ENCODE peak calls at places on chromosomes 3 and 15, in six cellular contexts. K, C, Q, S, A and O are unnamed samples.

GRCh38 chr3:18808423-18808822 is 339.9 kb upstream of the KCNH8 start:
- DNase-seq in K (no peak), C (no peak), Q (no peak), S (no peak), A (no peak), O (no peak)

GRCh38 chr3:13543251-13543650 is 5.7 kb upstream of the FBLN2 start:
- DNase-seq in K (no peak), C (no peak), Q (no peak), S (no peak), A (no peak), O (no peak)

GRCh38 chr3:194983620-194984019 is 287.3 kb downstream of the XXYLT1 start:
- DNase-seq in K (no peak), C (no peak), Q (no peak), S (no peak), A (no peak), O (no peak)

GRCh38 chr3:5098346-5098745 is 23.7 kb upstream of the ARL8B start:
- DNase-seq in K (no peak), C (no peak), Q (no peak), S (no peak), A (no peak), O (no peak)

GRCh38 chr15:97023131-97023844 is 692.8 kb downstream of the NR2F2 start:
- DNase-seq in K (no peak), C (peak), Q (no peak), S (no peak), A (no peak), O (no peak)

GRCh38 chr15:80878867-80879250 is 99.7 kb downstream of the CEMIP start:
- DNase-seq in K (no peak), C (no peak), Q (no peak), S (no peak), A (no peak), O (no peak)

GRCh38 chr3:117756580-117756979 is 1047.0 kb downstream of the TUSC7 start:
- DNase-seq in K (no peak), C (no peak), Q (no peak), S (no peak), A (peak), O (no peak)

GRCh38 chr15:38853608-38854007 is 289.0 kb upstream of the RASGRP1 start:
- DNase-seq in K (no peak), C (no peak), Q (no peak), S (no peak), A (no peak), O (peak)

GRCh38 chr3:45029661-45030060 is 3.6 kb downstream of the CLEC3B start:
- DNase-seq in K (no peak), C (no peak), Q (no peak), S (no peak), A (no peak), O (no peak)

GRCh38 chr3:127289646-127290575 is 2.1 kb upstream of the PRR20G start:
- DNase-seq in K (no peak), C (no peak), Q (no peak), S (no peak), A (no peak), O (no peak)

GRCh38 chr3:39937315-39937714 is 127.9 kb downstream of the MYRIP start:
- DNase-seq in K (no peak), C (no peak), Q (peak), S (no peak), A (no peak), O (no peak)

GRCh38 chr3:44509393-44509921 is 32.0 kb upstream of the ZNF445 start:
- DNase-seq in K (no peak), C (peak), Q (no peak), S (peak), A (peak), O (no peak)

GRCh38 chr3:14156201-14156600 is 22.2 kb downstream of the XPC start:
- DNase-seq in K (no peak), C (no peak), Q (no peak), S (no peak), A (no peak), O (no peak)

GRCh38 chr3:172085557-172085895 is 46.1 kb downstream of the FNDC3B start:
- DNase-seq in K (no peak), C (no peak), Q (no peak), S (no peak), A (no peak), O (no peak)

GRCh38 chr3:107461721-107462120 is 61.0 kb upstream of the BBX start:
- DNase-seq in K (no peak), C (no peak), Q (no peak), S (no peak), A (no peak), O (no peak)

GRCh38 chr3:80733522-80734176 is 965.9 kb upstream of the ROBO1 start:
- DNase-seq in K (no peak), C (no peak), Q (peak), S (peak), A (no peak), O (no peak)

GRCh38 chr3:4664412-4664811 is 171.3 kb downstream of the ITPR1 start:
- DNase-seq in K (no peak), C (no peak), Q (no peak), S (no peak), A (no peak), O (no peak)

GRCh38 chr15:59687831-59688230 is 1.3 kb downstream of the BNIP2 start:
- DNase-seq in K (peak), C (peak), Q (peak), S (no peak), A (peak), O (no peak)

GRCh38 chr15:42996871-42997270 is 76.3 kb upstream of the TTBK2 start:
- DNase-seq in K (no peak), C (no peak), Q (no peak), S (no peak), A (no peak), O (no peak)

GRCh38 chr3:36792342-36792741 is 28.0 kb upstream of the DCLK3 start:
- DNase-seq in K (no peak), C (no peak), Q (peak), S (peak), A (peak), O (peak)

GRCh38 chr3:171226794-171227193 is 200.3 kb upstream of the SLC2A2 start:
- DNase-seq in K (no peak), C (no peak), Q (peak), S (no peak), A (no peak), O (no peak)

GRCh38 chr3:136250862-136251460 is 821 bp downstream of the PCCB start:
- DNase-seq in K (peak), C (peak), Q (peak), S (peak), A (peak), O (peak)

GRCh38 chr15:51536965-51537574 is 85.5 kb downstream of the DMXL2 start:
- DNase-seq in K (no peak), C (no peak), Q (peak), S (peak), A (peak), O (no peak)

GRCh38 chr3:130857336-130858026 is 36.4 kb upstream of the ATP2C1 start:
- DNase-seq in K (peak), C (no peak), Q (no peak), S (no peak), A (no peak), O (no peak)

GRCh38 chr3:17190353-17191078 is 305.8 kb downstream of the PLCL2 start:
- DNase-seq in K (no peak), C (no peak), Q (no peak), S (no peak), A (no peak), O (no peak)

GRCh38 chr3:89098964-89099585 is 8.3 kb upstream of the EPHA3 start:
- DNase-seq in K (no peak), C (peak), Q (peak), S (peak), A (peak), O (no peak)

DNA sequence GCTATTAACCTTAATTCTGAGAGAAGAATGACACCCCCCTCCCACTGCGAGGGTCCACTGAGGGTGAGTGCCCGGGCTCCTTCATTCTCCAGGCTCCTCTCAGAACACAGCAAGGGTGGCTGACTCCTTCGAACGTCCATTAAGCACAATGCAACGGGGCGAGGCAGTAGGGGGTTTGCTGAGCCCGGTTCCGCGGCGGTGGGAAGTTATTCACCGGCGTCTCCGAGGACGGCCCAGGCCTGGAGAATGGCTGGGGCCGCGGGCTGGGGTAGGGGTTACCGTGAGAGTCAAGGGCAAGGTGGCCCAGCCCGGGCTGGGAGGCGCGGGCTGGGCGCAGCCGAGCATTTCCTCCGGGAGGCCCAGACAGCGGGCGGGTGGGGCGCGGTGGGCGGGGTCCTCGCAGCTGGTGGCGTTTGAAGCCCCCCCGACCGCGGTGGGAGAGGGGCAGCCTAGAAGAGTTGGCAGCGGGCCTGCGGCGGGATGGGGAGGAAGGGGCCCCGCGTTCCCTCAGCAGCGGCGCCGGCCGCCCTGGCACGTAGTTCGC is 1.1 kb upstream of the KLF13 start:
- DNase-seq in K (no peak), C (no peak), Q (no peak), S (peak), A (peak), O (no peak)
- TF ChIP-seq GABPA in K (no peak), C (no peak), Q (no peak), S (no peak), A (no peak), O (no peak)

DNA sequence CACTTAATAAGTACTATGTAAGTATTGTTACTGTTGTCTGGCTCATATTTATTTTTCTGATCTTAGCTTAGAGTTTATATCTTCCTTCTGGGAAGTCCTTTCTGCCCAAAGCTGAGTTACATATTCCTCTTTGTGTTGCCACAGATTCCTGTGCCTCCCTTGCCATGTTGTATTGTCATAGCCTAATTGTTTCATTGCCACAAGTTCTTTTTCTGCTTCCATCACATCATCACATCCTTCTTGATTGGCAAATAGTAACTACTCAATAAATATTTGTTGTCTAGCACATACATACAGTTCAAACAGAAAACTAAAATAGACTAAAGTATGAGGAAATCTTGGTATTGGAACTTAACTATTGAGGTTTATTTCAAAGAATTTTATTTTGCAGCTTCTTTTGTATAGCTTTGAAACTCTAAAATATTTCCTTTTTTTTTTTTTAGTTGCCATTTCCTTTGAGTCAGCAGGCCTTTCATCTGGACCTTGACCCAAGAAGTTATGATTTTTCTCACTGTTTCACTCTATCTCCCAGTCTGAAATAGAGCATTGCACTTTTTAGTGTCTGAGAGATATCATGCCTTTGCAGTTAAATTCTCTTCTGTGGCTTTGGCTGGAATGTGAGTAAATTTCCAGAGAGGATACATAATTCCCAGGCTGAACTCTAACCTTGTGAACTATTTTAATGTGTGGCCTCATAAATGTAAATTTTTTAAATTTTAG is 98.2 kb downstream of the ZNF609 start:
- DNase-seq in K (no peak), C (no peak), Q (no peak), S (no peak), A (no peak), O (no peak)
- TF ChIP-seq GABPA in K (no peak), C (no peak), Q (no peak), S (no peak), A (no peak), O (no peak)

DNA sequence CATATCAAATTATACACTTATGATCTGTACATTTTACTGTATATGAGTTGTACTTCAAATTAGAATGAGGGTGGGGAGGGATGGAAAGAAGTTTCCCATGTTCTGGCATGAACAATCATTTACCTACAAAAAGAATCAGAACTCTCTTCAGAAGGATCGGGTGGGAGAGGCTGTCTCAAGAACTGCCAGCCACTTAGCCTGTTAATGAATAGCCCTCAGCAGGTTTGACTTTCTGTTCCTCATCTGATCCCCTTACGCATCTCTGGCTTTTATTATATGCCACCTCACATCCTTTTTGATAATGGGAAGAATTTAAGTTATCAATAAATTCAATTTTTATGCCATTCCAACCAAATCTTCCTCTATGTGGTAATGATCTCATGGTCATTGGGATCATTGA is 168.3 kb upstream of the TGFBR2 start:
- DNase-seq in K (no peak), C (no peak), Q (no peak), S (no peak), A (no peak), O (no peak)
- TF ChIP-seq GABPA in K (no peak), C (no peak), Q (no peak), S (no peak), A (no peak), O (no peak)

GRCh38 chr3:46894256-46894655 is 16.7 kb downstream of the PTH1R start:
- DNase-seq in K (no peak), C (no peak), Q (no peak), S (no peak), A (no peak), O (no peak)
- TF ChIP-seq GABPA in K (no peak), C (no peak), Q (no peak), S (no peak), A (no peak), O (no peak)

GRCh38 chr15:41879321-41879845 is 14.5 kb downstream of the SPTBN5 start:
- DNase-seq in K (no peak), C (no peak), Q (no peak), S (no peak), A (no peak), O (no peak)

GRCh38 chr15:41881550-41881924 is 12.3 kb downstream of the SPTBN5 start:
- DNase-seq in K (no peak), C (no peak), Q (no peak), S (no peak), A (no peak), O (no peak)

GRCh38 chr15:41881925-41882688 is 11.7 kb downstream of the SPTBN5 start:
- DNase-seq in K (no peak), C (no peak), Q (no peak), S (peak), A (no peak), O (no peak)

GRCh38 chr15:41881086-41881485 is 12.8 kb downstream of the SPTBN5 start:
- DNase-seq in K (no peak), C (no peak), Q (no peak), S (no peak), A (no peak), O (no peak)

DNA sequence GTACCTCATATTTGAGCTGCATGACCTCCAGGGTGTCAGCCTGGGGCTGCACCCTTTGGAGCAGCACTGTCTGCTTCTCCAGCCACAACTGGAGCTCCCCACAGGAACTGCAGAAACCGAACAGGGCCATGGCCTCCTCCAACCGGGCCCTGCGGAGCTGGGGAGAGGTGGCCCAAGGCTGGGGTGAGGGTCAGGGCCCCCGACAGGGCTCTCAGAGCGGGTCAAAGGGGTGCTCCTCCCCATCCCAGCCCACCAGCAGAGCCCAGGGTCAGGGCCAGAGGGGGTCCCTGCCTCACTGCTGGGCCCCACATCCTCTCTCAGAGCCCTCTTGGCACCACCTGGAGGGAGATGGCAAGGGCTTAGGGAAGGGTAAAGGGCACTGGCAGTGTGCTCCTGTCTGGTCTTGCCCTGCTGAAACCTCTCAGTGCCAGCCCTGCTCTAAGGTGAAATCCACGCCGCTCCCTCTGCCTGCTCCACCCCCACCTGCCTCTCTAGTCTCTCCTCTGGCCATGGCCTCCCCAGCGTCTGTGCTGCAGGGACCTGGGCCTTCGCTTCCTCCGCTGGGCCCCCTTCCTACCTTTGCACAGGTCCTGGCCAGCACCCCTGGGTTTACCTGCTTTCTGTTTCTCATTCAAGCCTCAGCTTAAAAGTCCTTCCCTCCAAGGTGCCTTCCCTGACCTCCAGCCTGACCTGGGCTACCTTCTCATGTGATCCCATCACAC is 13.5 kb downstream of the SPTBN5 start:
- DNase-seq in K (no peak), C (no peak), Q (no peak), S (no peak), A (no peak), O (no peak)
- TF ChIP-seq GABPA in K (no peak), C (no peak), Q (no peak), S (no peak), A (no peak), O (no peak)

GRCh38 chr3:50274371-50275104 is 4.3 kb upstream of the LSMEM2 start:
- DNase-seq in K (no peak), C (no peak), Q (peak), S (peak), A (peak), O (no peak)

GRCh38 chr3:50275160-50275995 is 3.5 kb upstream of the LSMEM2 start:
- DNase-seq in K (no peak), C (no peak), Q (no peak), S (no peak), A (peak), O (no peak)

GRCh38 chr3:50276762-50277101 is 2.2 kb upstream of the LSMEM2 start:
- DNase-seq in K (no peak), C (no peak), Q (no peak), S (no peak), A (no peak), O (no peak)

GRCh38 chr3:50278106-50278867 is 600 bp upstream of the LSMEM2 start:
- DNase-seq in K (no peak), C (no peak), Q (no peak), S (no peak), A (no peak), O (no peak)

GRCh38 chr3:50275996-50276761 is 2.7 kb upstream of the LSMEM2 start:
- DNase-seq in K (no peak), C (no peak), Q (no peak), S (no peak), A (no peak), O (peak)
- TF ChIP-seq GABPA in K (no peak), C (no peak), Q (no peak), S (no peak), A (no peak), O (peak)

DNA sequence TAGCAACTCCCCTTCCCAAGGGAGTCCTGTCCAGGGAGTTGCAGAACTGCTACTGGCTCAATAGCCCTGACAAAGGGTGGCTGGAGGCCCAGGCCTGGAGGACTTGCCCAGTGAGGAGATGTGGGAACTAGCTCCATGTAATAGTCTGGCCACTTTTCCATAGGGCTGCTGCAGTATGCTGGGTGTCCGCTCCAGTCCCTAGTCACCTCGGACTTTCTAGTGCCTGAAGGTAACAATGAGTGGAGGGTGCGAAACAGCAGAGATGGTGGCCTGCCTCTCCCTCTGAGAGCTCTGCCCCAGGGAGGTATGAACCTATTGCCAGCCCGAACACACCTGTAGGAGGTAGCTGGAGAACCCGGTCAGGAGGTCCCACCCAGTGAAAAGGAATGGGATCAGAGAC is 42.0 kb upstream of the GCSAM start:
- DNase-seq in K (no peak), C (no peak), Q (no peak), S (no peak), A (no peak), O (no peak)
- TF ChIP-seq GABPA in K (no peak), C (no peak), Q (no peak), S (no peak), A (no peak), O (no peak)

DNA sequence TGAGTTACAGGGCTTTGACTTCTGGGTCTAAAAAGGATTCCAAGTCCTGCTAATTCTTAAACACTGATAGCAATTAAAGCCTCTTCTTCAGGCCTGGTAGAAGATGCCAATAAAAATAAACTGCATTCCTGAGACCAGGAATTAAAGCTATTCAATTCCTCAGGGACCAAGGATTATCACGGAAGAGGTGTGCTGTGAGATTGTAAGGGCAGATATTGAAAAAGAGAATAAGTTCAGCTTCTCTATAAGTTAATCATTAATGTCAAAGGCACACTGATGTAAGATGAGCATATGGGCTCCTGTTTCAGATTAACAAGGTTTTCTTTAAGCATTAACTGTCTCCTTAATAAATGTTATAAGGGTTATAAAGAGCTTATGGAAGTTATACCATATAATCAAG is 611.3 kb downstream of the SI start:
- DNase-seq in K (no peak), C (no peak), Q (no peak), S (no peak), A (no peak), O (no peak)
- TF ChIP-seq GABPA in K (no peak), C (no peak), Q (no peak), S (no peak), A (no peak), O (no peak)

GRCh38 chr3:57627976-57628375 is 30.8 kb upstream of the ARF4 start:
- DNase-seq in K (no peak), C (no peak), Q (no peak), S (no peak), A (no peak), O (no peak)
- TF ChIP-seq GABPA in K (no peak), C (no peak), Q (no peak), S (no peak), A (no peak), O (no peak)